ENCODE peak calls at places on chromosome 15, in seven cellular contexts. One of them, this sample, is unnamed. For H3K9me3, the result is how much of the 10 kb centered on the place peaks cover.

GRCh38 chr15:66452421-66452820 is 45.1 kb downstream of the SNAPC5 start:
- DNase-seq in Panc1: no peak
- DNase-seq in SJSA1: no peak
- DNase-seq in A549: no peak
- DNase-seq in spleen: no peak
- DNase-seq in hepatocyte: no peak
- DNase-seq in neural progenitor cell: no peak
- DNase-seq in this sample: no peak

GRCh38 chr15:59283717-59284336 is 77.2 kb downstream of the LDHAL6B start:
- DNase-seq in SJSA1: peak
- DNase-seq in hepatocyte: peak
- DNase-seq in spleen: no peak
- DNase-seq in neural progenitor cell: no peak
- DNase-seq in A549: peak
- DNase-seq in Panc1: peak
- DNase-seq in this sample: peak

GRCh38 chr15:31977812-31978662 is 52.3 kb upstream of the CHRNA7 start:
- DNase-seq in hepatocyte: peak
- DNase-seq in neural progenitor cell: peak
- DNase-seq in Panc1: peak
- DNase-seq in spleen: peak
- DNase-seq in SJSA1: peak
- DNase-seq in A549: peak
- DNase-seq in this sample: no peak

GRCh38 chr15:67175643-67176071 is 78.8 kb downstream of the AAGAB start:
- DNase-seq in hepatocyte: peak
- DNase-seq in SJSA1: no peak
- DNase-seq in Panc1: no peak
- DNase-seq in spleen: no peak
- DNase-seq in neural progenitor cell: no peak
- DNase-seq in A549: no peak
- DNase-seq in this sample: no peak

GRCh38 chr15:38750816-38751215 is 186.2 kb upstream of the RASGRP1 start:
- DNase-seq in A549: no peak
- DNase-seq in neural progenitor cell: no peak
- DNase-seq in Panc1: no peak
- DNase-seq in hepatocyte: no peak
- DNase-seq in SJSA1: no peak
- DNase-seq in spleen: no peak
- DNase-seq in this sample: no peak

GRCh38 chr15:43093026-43093425 is 12.8 kb downstream of the UBR1 start:
- DNase-seq in Panc1: no peak
- DNase-seq in neural progenitor cell: no peak
- DNase-seq in SJSA1: no peak
- DNase-seq in spleen: no peak
- DNase-seq in hepatocyte: no peak
- DNase-seq in A549: no peak
- DNase-seq in this sample: no peak

GRCh38 chr15:90478981-90479481 is 50.7 kb upstream of the CRTC3 start:
- DNase-seq in hepatocyte: no peak
- DNase-seq in Panc1: no peak
- DNase-seq in neural progenitor cell: no peak
- DNase-seq in spleen: no peak
- DNase-seq in SJSA1: no peak
- DNase-seq in A549: no peak
- DNase-seq in this sample: no peak

GRCh38 chr15:100570282-100570681 is 31.7 kb downstream of the LINS1 start:
- DNase-seq in Panc1: no peak
- DNase-seq in spleen: no peak
- DNase-seq in SJSA1: no peak
- DNase-seq in hepatocyte: no peak
- DNase-seq in A549: no peak
- DNase-seq in neural progenitor cell: no peak
- DNase-seq in this sample: no peak

GRCh38 chr15:22942877-22943276 is 37.3 kb downstream of the CYFIP1 start:
- DNase-seq in hepatocyte: no peak
- DNase-seq in neural progenitor cell: no peak
- DNase-seq in spleen: no peak
- DNase-seq in SJSA1: no peak
- DNase-seq in Panc1: no peak
- DNase-seq in A549: no peak
- DNase-seq in this sample: no peak

GRCh38 chr15:72098076-72098475 is 19.9 kb downstream of the MYO9A start:
- DNase-seq in spleen: no peak
- DNase-seq in SJSA1: no peak
- DNase-seq in hepatocyte: no peak
- DNase-seq in Panc1: no peak
- DNase-seq in neural progenitor cell: no peak
- DNase-seq in A549: no peak
- DNase-seq in this sample: no peak

GRCh38 chr15:28456476-28457395 is 76.0 kb downstream of the GOLGA8G start:
- DNase-seq in Panc1: no peak
- DNase-seq in hepatocyte: peak
- DNase-seq in spleen: peak
- DNase-seq in A549: no peak
- DNase-seq in SJSA1: no peak
- DNase-seq in neural progenitor cell: peak
- DNase-seq in this sample: peak

GRCh38 chr15:35281515-35281914 is 196.4 kb upstream of the NANOGP8 start:
- DNase-seq in spleen: no peak
- DNase-seq in SJSA1: no peak
- DNase-seq in A549: no peak
- DNase-seq in neural progenitor cell: no peak
- DNase-seq in Panc1: no peak
- DNase-seq in hepatocyte: no peak
- DNase-seq in this sample: no peak

GRCh38 chr15:80494311-80494710 is 90.1 kb downstream of the ARNT2 start:
- DNase-seq in neural progenitor cell: no peak
- DNase-seq in spleen: no peak
- DNase-seq in hepatocyte: no peak
- DNase-seq in A549: peak
- DNase-seq in Panc1: no peak
- DNase-seq in SJSA1: peak
- DNase-seq in this sample: no peak

GRCh38 chr15:81843226-81843625 is 202.6 kb downstream of the MEX3B start:
- DNase-seq in SJSA1: no peak
- DNase-seq in hepatocyte: no peak
- DNase-seq in A549: no peak
- DNase-seq in neural progenitor cell: no peak
- DNase-seq in Panc1: no peak
- DNase-seq in spleen: no peak
- DNase-seq in this sample: no peak

GRCh38 chr15:90677807-90678790 is 39.0 kb upstream of the BLM start:
- DNase-seq in hepatocyte: no peak
- DNase-seq in SJSA1: no peak
- DNase-seq in A549: no peak
- DNase-seq in spleen: no peak
- DNase-seq in neural progenitor cell: no peak
- DNase-seq in Panc1: no peak
- DNase-seq in this sample: no peak

GRCh38 chr15:81754078-81754477 is 291.7 kb downstream of the MEX3B start:
- DNase-seq in hepatocyte: no peak
- DNase-seq in spleen: no peak
- DNase-seq in A549: no peak
- DNase-seq in SJSA1: peak
- DNase-seq in Panc1: no peak
- DNase-seq in neural progenitor cell: no peak
- DNase-seq in this sample: no peak

GRCh38 chr15:68210821-68211655 is 5.9 kb upstream of the CALML4 start:
- DNase-seq in neural progenitor cell: peak
- DNase-seq in hepatocyte: peak
- DNase-seq in spleen: peak
- DNase-seq in Panc1: no peak
- DNase-seq in SJSA1: no peak
- DNase-seq in A549: peak
- DNase-seq in this sample: peak

GRCh38 chr15:88258021-88258641 is 1.6 kb upstream of the NTRK3 start:
- DNase-seq in A549: peak
- DNase-seq in neural progenitor cell: peak
- DNase-seq in SJSA1: no peak
- DNase-seq in hepatocyte: peak
- DNase-seq in spleen: no peak
- DNase-seq in Panc1: no peak
- DNase-seq in this sample: no peak

GRCh38 chr15:59539799-59540198 is 71.8 kb upstream of the GCNT3 start:
- DNase-seq in SJSA1: no peak
- DNase-seq in A549: peak
- DNase-seq in Panc1: no peak
- DNase-seq in hepatocyte: no peak
- DNase-seq in spleen: no peak
- DNase-seq in neural progenitor cell: no peak
- DNase-seq in this sample: no peak

GRCh38 chr15:49988766-49989165 is 130.3 kb downstream of the ATP8B4 start:
- DNase-seq in hepatocyte: no peak
- DNase-seq in Panc1: no peak
- DNase-seq in spleen: no peak
- DNase-seq in A549: no peak
- DNase-seq in SJSA1: no peak
- DNase-seq in neural progenitor cell: no peak
- DNase-seq in this sample: no peak

GRCh38 chr15:80503319-80503952 is 99.3 kb downstream of the ARNT2 start:
- DNase-seq in SJSA1: no peak
- DNase-seq in spleen: no peak
- DNase-seq in neural progenitor cell: no peak
- DNase-seq in A549: no peak
- DNase-seq in Panc1: no peak
- DNase-seq in hepatocyte: no peak
- DNase-seq in this sample: no peak

GRCh38 chr15:54273928-54274327 is 295.7 kb downstream of the UNC13C start:
- DNase-seq in SJSA1: no peak
- DNase-seq in hepatocyte: no peak
- DNase-seq in spleen: no peak
- DNase-seq in neural progenitor cell: no peak
- DNase-seq in A549: peak
- DNase-seq in Panc1: no peak
- DNase-seq in this sample: no peak

GRCh38 chr15:42371125-42371524 is 11.8 kb downstream of the CAPN3 start:
- DNase-seq in Panc1: no peak
- DNase-seq in hepatocyte: no peak
- DNase-seq in neural progenitor cell: no peak
- DNase-seq in SJSA1: no peak
- DNase-seq in spleen: no peak
- DNase-seq in A549: peak
- DNase-seq in this sample: no peak

GRCh38 chr15:63041982-63042878 is at the start of gene TPM1:
- DNase-seq in hepatocyte: peak
- DNase-seq in spleen: peak
- DNase-seq in SJSA1: peak
- DNase-seq in Panc1: no peak
- DNase-seq in A549: peak
- DNase-seq in neural progenitor cell: peak
- DNase-seq in this sample: peak

GRCh38 chr15:47885921-47886320 is 168.6 kb downstream of the SEMA6D start:
- DNase-seq in spleen: no peak
- DNase-seq in Panc1: no peak
- DNase-seq in SJSA1: no peak
- DNase-seq in neural progenitor cell: peak
- DNase-seq in hepatocyte: no peak
- DNase-seq in A549: no peak
- DNase-seq in this sample: no peak

DNA sequence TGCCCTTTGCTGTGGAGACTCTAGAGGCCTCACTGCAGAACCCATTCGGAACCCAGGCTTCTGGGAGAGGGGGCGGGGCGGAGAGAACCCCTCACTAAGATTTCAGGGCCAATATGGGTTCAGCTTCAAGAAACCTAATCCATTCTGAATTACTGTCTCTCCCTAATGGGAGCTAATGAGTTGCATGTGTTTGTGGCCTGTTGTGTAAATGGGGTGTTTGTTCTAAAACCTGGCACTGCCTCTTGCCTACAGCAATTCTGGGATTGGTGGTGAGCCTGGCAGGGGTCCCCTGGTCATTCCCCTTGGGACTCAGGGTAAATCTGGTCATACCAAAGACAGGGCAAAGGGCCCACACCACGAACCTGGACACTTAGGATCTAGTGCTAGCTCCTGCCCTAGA is 645 bp upstream of the RASL12 start:
- DNase-seq in A549: no peak
- DNase-seq in spleen: no peak
- DNase-seq in neural progenitor cell: no peak
- DNase-seq in Panc1: no peak
- DNase-seq in SJSA1: no peak
- DNase-seq in hepatocyte: no peak
- DNase-seq in this sample: no peak
- H3K27ac ChIP-seq in A549: no peak
- H3K27ac ChIP-seq in spleen: peak
- H3K27ac ChIP-seq in neural progenitor cell: no peak
- H3K27ac ChIP-seq in Panc1: no peak
- H3K27ac ChIP-seq in SJSA1: peak
- H3K27ac ChIP-seq in hepatocyte: peak
- H3K27ac ChIP-seq in this sample: no peak

GRCh38 chr15:25068696-25069095 is 113.9 kb downstream of the SNRPN start:
- DNase-seq in spleen: no peak
- DNase-seq in neural progenitor cell: no peak
- DNase-seq in hepatocyte: no peak
- DNase-seq in Panc1: no peak
- DNase-seq in SJSA1: no peak
- DNase-seq in A549: no peak
- DNase-seq in this sample: no peak
- H3K9me3 ChIP-seq in spleen: half or more
- H3K9me3 ChIP-seq in neural progenitor cell: under half
- H3K9me3 ChIP-seq in hepatocyte: half or more
- H3K9me3 ChIP-seq in Panc1: half or more
- H3K9me3 ChIP-seq in SJSA1: half or more
- H3K9me3 ChIP-seq in A549: half or more
- H3K9me3 ChIP-seq in this sample: half or more

GRCh38 chr15:92384391-92384790 is 9.3 kb upstream of the ST8SIA2 start:
- DNase-seq in A549: no peak
- DNase-seq in SJSA1: no peak
- DNase-seq in spleen: no peak
- DNase-seq in hepatocyte: no peak
- DNase-seq in neural progenitor cell: peak
- DNase-seq in Panc1: no peak
- DNase-seq in this sample: no peak
- H3K27ac ChIP-seq in A549: no peak
- H3K27ac ChIP-seq in SJSA1: no peak
- H3K27ac ChIP-seq in spleen: no peak
- H3K27ac ChIP-seq in hepatocyte: no peak
- H3K27ac ChIP-seq in neural progenitor cell: no peak
- H3K27ac ChIP-seq in Panc1: no peak
- H3K27ac ChIP-seq in this sample: no peak

DNA sequence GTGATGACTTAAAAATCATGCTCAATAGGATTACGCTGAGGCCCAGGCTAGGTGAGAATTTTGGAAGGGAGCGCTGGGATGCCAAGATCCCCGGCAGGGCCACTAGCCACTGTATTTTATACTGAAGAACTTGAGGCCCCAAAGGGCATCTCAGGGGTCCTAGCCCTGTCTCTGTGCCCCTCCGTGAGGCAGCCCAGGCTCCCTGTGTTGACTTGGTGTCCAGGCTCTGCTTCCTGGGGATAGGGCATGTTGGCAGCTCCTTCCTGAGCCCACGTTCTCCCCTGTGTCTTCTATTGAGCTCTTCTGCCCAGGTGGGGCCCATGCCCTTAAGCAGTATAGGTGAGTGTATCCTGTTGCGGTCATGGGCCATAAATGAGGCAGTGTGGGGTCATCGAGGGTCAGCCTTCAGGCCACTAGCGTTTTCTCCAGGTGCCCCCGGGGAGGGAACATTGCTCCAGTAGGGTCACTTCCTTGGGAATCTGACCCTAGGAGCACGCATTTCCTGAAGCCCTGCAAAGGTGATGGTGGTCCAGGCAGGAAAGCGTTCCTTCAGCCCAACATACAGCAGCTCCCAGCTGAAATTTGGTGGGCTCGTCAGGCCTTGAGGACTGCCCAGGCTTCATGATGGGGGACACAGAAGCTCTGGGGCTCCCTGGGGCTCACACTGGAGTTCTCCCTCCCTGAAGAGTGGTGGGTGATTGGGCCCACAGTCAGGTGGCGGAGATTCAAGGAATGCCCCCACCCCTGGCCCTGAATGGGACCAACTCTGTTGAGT is 189.4 kb downstream of the UBE3A start:
- DNase-seq in Panc1: no peak
- DNase-seq in neural progenitor cell: no peak
- DNase-seq in spleen: peak
- DNase-seq in hepatocyte: no peak
- DNase-seq in SJSA1: no peak
- DNase-seq in A549: no peak
- DNase-seq in this sample: peak
- H3K9me3 ChIP-seq in Panc1: under half
- H3K9me3 ChIP-seq in neural progenitor cell: under half
- H3K9me3 ChIP-seq in spleen: under half
- H3K9me3 ChIP-seq in hepatocyte: under half
- H3K9me3 ChIP-seq in SJSA1: under half
- H3K9me3 ChIP-seq in A549: under half
- H3K9me3 ChIP-seq in this sample: under half